ENCODE peak calls at places on chromosome 20, in seven cellular contexts. G, D, F, Q, V, S and C are unnamed samples. For H3K4me1, the result is how much of the 10 kb centered on the place peaks cover.

GRCh38 chr20:18362916-18363315 is 74.6 kb downstream of the ZNF133 start:
- DNase-seq in G (no peak), S (no peak), D (no peak), F (no peak), Q (no peak), V (no peak), C (no peak)

GRCh38 chr20:15842872-15843271 is 730.4 kb downstream of the KIF16B start:
- DNase-seq in V (no peak), D (no peak), F (no peak), G (peak), S (no peak), Q (no peak), C (no peak)

GRCh38 chr20:48489656-48490055 is 338.1 kb downstream of the PREX1 start:
- DNase-seq in Q (no peak), D (no peak), S (no peak), G (no peak), V (no peak), F (no peak), C (no peak)

GRCh38 chr20:56014998-56015397 is 9.7 kb upstream of the CBLN4 start:
- DNase-seq in S (no peak), G (no peak), F (no peak), Q (no peak), V (no peak), D (no peak), C (no peak)

GRCh38 chr20:46552460-46553420 is 2.3 kb upstream of the OCSTAMP start:
- DNase-seq in D (no peak), G (peak), Q (no peak), S (no peak), V (no peak), F (no peak), C (no peak)

GRCh38 chr20:50163570-50164317 is 10.2 kb upstream of the PEDS1 start:
- DNase-seq in Q (peak), V (no peak), G (peak), D (no peak), S (peak), F (no peak), C (no peak)

GRCh38 chr20:11054266-11055025 is 380.6 kb upstream of the JAG1 start:
- DNase-seq in S (no peak), Q (no peak), D (no peak), G (peak), V (no peak), F (no peak), C (no peak)

GRCh38 chr20:32285621-32286334 is 8.3 kb downstream of the KIF3B start:
- DNase-seq in F (no peak), D (no peak), V (peak), S (peak), G (no peak), Q (peak), C (no peak)

GRCh38 chr20:46751856-46752255 is 42.4 kb downstream of the SLC2A10 start:
- DNase-seq in D (no peak), S (no peak), Q (no peak), V (peak), F (no peak), G (peak), C (no peak)

GRCh38 chr20:19212524-19213502 is at the start of gene SLC24A3:
- DNase-seq in D (no peak), V (peak), S (peak), F (peak), G (peak), Q (no peak), C (peak)

GRCh38 chr20:33789109-33789857 is 21.9 kb upstream of the CHMP4B start:
- DNase-seq in G (peak), S (peak), Q (peak), V (peak), F (no peak), D (no peak), C (no peak)

GRCh38 chr20:18663932-18664331 is 76.1 kb downstream of the DTD1 start:
- DNase-seq in D (no peak), V (no peak), S (no peak), F (no peak), G (no peak), Q (peak), C (no peak)

GRCh38 chr20:50508171-50508761 is 1.9 kb upstream of the PTPN1 start:
- DNase-seq in V (peak), D (no peak), G (peak), F (peak), S (no peak), Q (no peak), C (no peak)

GRCh38 chr20:19986419-19986818 is 30.7 kb upstream of the NAA20 start:
- DNase-seq in F (no peak), G (no peak), Q (peak), V (no peak), S (peak), D (no peak), C (no peak)

GRCh38 chr20:38148328-38149102 is 16.6 kb downstream of the TGM2 start:
- DNase-seq in S (no peak), Q (no peak), V (no peak), F (no peak), D (no peak), G (no peak), C (no peak)

GRCh38 chr20:59821788-59822187 is 111.6 kb downstream of the SYCP2 start:
- DNase-seq in G (no peak), Q (no peak), F (no peak), D (no peak), S (no peak), V (no peak), C (no peak)

GRCh38 chr20:38186788-38187221 is 21.7 kb upstream of the TGM2 start:
- DNase-seq in S (no peak), V (no peak), F (no peak), D (no peak), G (no peak), Q (peak), C (no peak)

GRCh38 chr20:20793570-20793969 is 81.1 kb upstream of the RALGAPA2 start:
- DNase-seq in V (no peak), Q (no peak), D (no peak), F (no peak), G (peak), S (no peak), C (no peak)

GRCh38 chr20:5222919-5223634 is 93.7 kb downstream of the PROKR2 start:
- DNase-seq in S (peak), V (peak), F (peak), G (peak), D (peak), Q (peak), C (peak)

GRCh38 chr20:37890643-37891042 is 12.3 kb upstream of the VSTM2L start:
- DNase-seq in D (no peak), V (no peak), Q (no peak), S (no peak), F (no peak), G (no peak), C (no peak)

GRCh38 chr20:40284611-40285010 is 404.4 kb downstream of the MAFB start:
- DNase-seq in S (no peak), F (no peak), Q (no peak), D (no peak), V (no peak), G (no peak), C (no peak)

GRCh38 chr20:5510446-5510845 is 193.7 kb upstream of the PROKR2 start:
- DNase-seq in D (peak), S (no peak), F (peak), V (no peak), G (peak), Q (no peak), C (peak)

GRCh38 chr20:50110141-50111047 is 2.6 kb downstream of the UBE2V1 start:
- DNase-seq in Q (no peak), V (peak), S (peak), G (peak), D (no peak), F (no peak), C (no peak)

GRCh38 chr20:41631826-41632225 is 13.6 kb upstream of the CHD6 start:
- DNase-seq in G (no peak), F (no peak), Q (peak), V (no peak), D (no peak), S (no peak), C (no peak)

GRCh38 chr20:63790572-63791168 is 40.4 kb downstream of the ZBTB46 start:
- DNase-seq in S (no peak), V (no peak), Q (no peak), F (no peak), D (no peak), G (no peak), C (no peak)

GRCh38 chr20:63404129-63405085 is 43.3 kb upstream of the CHRNA4 start:
- DNase-seq in S (no peak), D (no peak), Q (no peak), V (no peak), F (no peak), G (no peak), C (no peak)

GRCh38 chr20:48339147-48339985 is 488.4 kb downstream of the PREX1 start:
- DNase-seq in Q (peak), F (no peak), V (no peak), G (no peak), S (peak), D (no peak), C (no peak)

GRCh38 chr20:36775196-36775595 is 1.6 kb upstream of the DSN1 start:
- DNase-seq in G (peak), S (no peak), D (no peak), Q (no peak), V (no peak), F (no peak), C (no peak)

GRCh38 chr20:36773548-36774242 is at the start of gene DSN1:
- DNase-seq in F (peak), Q (peak), G (peak), D (peak), V (peak), S (peak), C (peak)

GRCh38 chr20:36770680-36771079 is 2.9 kb downstream of the DSN1 start:
- DNase-seq in V (no peak), G (no peak), F (no peak), Q (no peak), D (no peak), S (no peak), C (no peak)

GRCh38 chr20:36775826-36776225 is 2.3 kb upstream of the DSN1 start:
- DNase-seq in S (no peak), Q (no peak), D (no peak), F (no peak), V (no peak), G (no peak), C (no peak)

GRCh38 chr20:36773123-36773547 is 428 bp downstream of the DSN1 start:
- DNase-seq in V (no peak), S (no peak), D (no peak), F (no peak), Q (no peak), G (no peak), C (no peak)
- H3K4me2 ChIP-seq in V (peak), S (peak), D (peak), F (peak), Q (peak), G (peak), C (peak)

GRCh38 chr20:9928955-9929354 is 90.1 kb upstream of the PAK5 start:
- DNase-seq in F (no peak), G (peak), D (no peak), S (no peak), V (peak), Q (no peak), C (no peak)
- H3K18ac ChIP-seq in F (no peak), G (no peak), D (no peak), S (no peak), V (no peak), Q (no peak), C (no peak)

DNA sequence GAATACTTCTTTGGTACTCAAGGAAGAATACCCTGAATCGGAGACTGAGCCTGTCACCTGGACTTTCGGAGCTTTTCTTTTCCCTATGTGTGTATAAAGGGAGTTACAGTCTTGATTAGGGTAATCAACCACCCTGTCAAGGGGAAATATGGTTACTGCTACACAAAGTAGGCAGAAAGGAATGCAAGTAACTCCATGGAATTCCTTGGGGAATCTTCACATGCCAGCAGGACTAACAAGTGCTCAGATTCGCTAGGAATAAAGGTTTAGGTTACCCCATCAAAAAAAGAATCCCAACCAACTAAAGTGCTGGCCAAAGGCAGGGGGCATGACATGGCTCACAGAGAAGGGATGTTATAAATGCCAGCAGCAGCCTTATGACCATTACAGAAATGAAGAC is 10.4 kb downstream of the KCNS1 start:
- DNase-seq in S (no peak), D (no peak), V (no peak), F (no peak), Q (peak), G (peak), C (no peak)
- H3K4me1 ChIP-seq in S (under half), D (under half), V (under half), F (under half), Q (under half), G (under half), C (under half)

GRCh38 chr20:57401565-57401918 is 10.3 kb downstream of the RBM38 start:
- DNase-seq in Q (no peak), V (no peak), G (no peak), D (no peak), F (no peak), S (no peak), C (no peak)
- H3K4me2 ChIP-seq in Q (no peak), V (no peak), G (no peak), D (no peak), F (no peak), S (no peak), C (no peak)

GRCh38 chr20:1301031-1301529 is 27.9 kb downstream of the SDCBP2 start:
- DNase-seq in S (peak), G (peak), D (no peak), Q (peak), F (peak), V (no peak), C (no peak)

GRCh38 chr20:1300083-1300840 is 28.7 kb downstream of the SDCBP2 start:
- DNase-seq in F (no peak), Q (no peak), D (no peak), V (no peak), S (no peak), G (no peak), C (no peak)

GRCh38 chr20:1305682-1306081 is 23.3 kb downstream of the SDCBP2 start:
- DNase-seq in V (no peak), F (no peak), D (no peak), G (no peak), S (no peak), Q (no peak), C (no peak)

GRCh38 chr20:1304711-1305515 is 24.0 kb downstream of the SDCBP2 start:
- DNase-seq in D (no peak), S (no peak), Q (no peak), V (no peak), F (no peak), G (no peak), C (no peak)

DNA sequence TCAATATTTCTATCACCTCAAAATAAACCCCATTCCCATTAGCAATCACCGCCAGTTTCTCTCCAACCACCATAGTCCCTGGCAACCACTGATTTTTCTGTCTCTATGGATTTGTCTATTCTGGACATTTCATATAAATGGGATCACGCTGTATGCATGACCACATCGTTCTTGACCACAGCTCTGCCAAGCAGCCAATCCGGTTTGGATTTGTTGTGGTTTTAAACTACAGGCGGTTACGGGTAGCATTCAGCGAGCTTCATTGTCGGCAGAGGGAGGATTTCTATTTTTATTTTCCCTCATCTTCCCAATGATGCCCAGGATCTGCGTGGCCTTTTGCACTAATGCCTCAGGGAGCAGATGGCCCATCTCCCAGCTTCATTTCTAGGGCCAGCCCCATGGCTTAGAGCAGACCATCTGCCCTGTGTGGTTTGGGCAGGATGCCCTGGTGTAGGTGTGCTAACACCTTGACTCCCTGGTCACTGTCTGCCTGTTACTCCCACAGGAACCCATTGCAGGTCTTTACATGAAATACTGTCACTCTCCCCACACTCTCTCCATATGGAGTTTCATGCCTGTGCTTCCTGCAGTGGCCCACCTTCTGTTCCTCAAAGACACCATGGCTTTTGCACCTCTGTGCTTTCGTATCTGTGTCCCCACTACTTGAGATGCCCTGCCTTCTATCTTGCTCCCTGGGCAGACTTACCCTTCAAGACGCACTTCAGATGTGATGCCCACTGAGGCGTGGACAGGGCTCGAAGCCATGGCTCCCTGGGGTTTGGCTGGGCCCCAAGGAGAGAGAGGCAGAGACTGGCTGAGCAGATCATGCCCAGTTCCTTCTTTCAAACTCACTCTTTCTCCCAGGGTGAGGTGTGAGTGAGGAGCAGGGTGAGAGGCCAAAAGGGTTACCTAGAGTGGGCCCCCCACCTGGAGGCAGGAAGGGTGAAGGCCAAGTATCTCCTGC is 26.1 kb downstream of the SDCBP2 start:
- DNase-seq in V (no peak), G (no peak), D (no peak), Q (no peak), S (no peak), F (no peak), C (no peak)
- H3K18ac ChIP-seq in V (no peak), G (no peak), D (no peak), Q (no peak), S (no peak), F (no peak), C (no peak)